ENCODE peak calls at places on chromosomes 13 and 19, in four cellular contexts. T, R, A and Q are unnamed samples.

GRCh38 chr19:38452430-38453366 is 19.2 kb downstream of the RYR1 start:
- DNase-seq in R (peak; percentile 100), T (no peak), A (no peak), Q (no peak)

GRCh38 chr19:18558202-18558555 is 509 bp downstream of the KXD1 start:
- DNase-seq in R (no peak), T (no peak), A (no peak), Q (no peak)

GRCh38 chr13:57569981-57570380 is 61.6 kb upstream of the PCDH17 start:
- DNase-seq in T (no peak), R (no peak), A (no peak), Q (no peak)

GRCh38 chr13:30196025-30196424 is 111.3 kb downstream of the KATNAL1 start:
- DNase-seq in T (peak; percentile 48), A (no peak), R (peak; percentile 55), Q (no peak)

GRCh38 chr13:20815469-20815868 is 41.7 kb upstream of the EEF1AKMT1 start:
- DNase-seq in T (no peak), A (no peak), R (no peak), Q (no peak)

GRCh38 chr19:27972291-27973040 is 1240.5 kb downstream of the UQCRFS1 start:
- DNase-seq in A (no peak), R (no peak), T (peak; percentile 35), Q (no peak)

GRCh38 chr13:95948646-95949045 is 104.6 kb downstream of the UGGT2 start:
- DNase-seq in R (no peak), A (no peak), T (peak; percentile 73), Q (no peak)

GRCh38 chr19:50557009-50557613 is 11.1 kb downstream of the LRRC4B start:
- DNase-seq in T (no peak), A (no peak), R (no peak), Q (no peak)

GRCh38 chr13:53343345-53343744 is 314.7 kb downstream of the OLFM4 start:
- DNase-seq in T (no peak), A (no peak), R (peak; percentile 39), Q (no peak)

GRCh38 chr19:45632468-45633196 is 6.6 kb downstream of the EML2 start:
- DNase-seq in R (peak; percentile 96), A (no peak), T (peak; percentile 84), Q (peak; percentile 92)

GRCh38 chr13:57635541-57635940 is 4.0 kb downstream of the PCDH17 start:
- DNase-seq in R (no peak), A (no peak), T (no peak), Q (no peak)

GRCh38 chr13:45615501-45616101 is at the start of gene ERICH6B:
- DNase-seq in A (no peak), T (peak; percentile 11), R (peak; percentile 76), Q (no peak)

GRCh38 chr13:82850644-82851043 is 1031.6 kb downstream of the SLITRK1 start:
- DNase-seq in R (no peak), T (no peak), A (no peak), Q (no peak)

GRCh38 chr13:41139296-41139966 is 6.8 kb upstream of the KBTBD6 start:
- DNase-seq in T (peak; percentile 55), R (no peak), A (no peak), Q (peak; percentile 45)

GRCh38 chr13:95452376-95452775 is 100.1 kb upstream of the CLDN10 start:
- DNase-seq in T (no peak), R (no peak), A (no peak), Q (no peak)

GRCh38 chr13:114112826-114113322 is 19.5 kb downstream of the RASA3 start:
- DNase-seq in A (no peak), R (peak; percentile 21), T (no peak), Q (no peak)

GRCh38 chr19:16330811-16331690 is 6.4 kb downstream of the KLF2 start:
- DNase-seq in T (no peak), A (no peak), R (no peak), Q (no peak)

GRCh38 chr19:3492131-3492839 is 8.2 kb downstream of the DOHH start:
- DNase-seq in T (no peak), A (no peak), R (no peak), Q (no peak)

GRCh38 chr19:34523408-34523807 is 41.9 kb downstream of the WTIP start:
- DNase-seq in T (no peak), R (no peak), A (no peak), Q (no peak)

GRCh38 chr19:21358768-21359451 is at the start of gene ZNF738:
- DNase-seq in R (peak; percentile 94), A (peak; percentile 95), T (peak; percentile 96), Q (peak; percentile 93)

GRCh38 chr13:114002009-114002544 is 28.2 kb upstream of the C13orf46 start:
- DNase-seq in T (no peak), A (no peak), R (no peak), Q (no peak)

GRCh38 chr13:76848596-76848995 is 37.6 kb downstream of the KCTD12 start:
- DNase-seq in A (peak; percentile 81), R (no peak), T (peak; percentile 61), Q (peak; percentile 80)

GRCh38 chr19:48635966-48636858 is 967 bp downstream of the DBP start:
- DNase-seq in T (no peak), A (no peak), R (no peak), Q (no peak)